ENCODE peak calls at places on chromosomes 16 and 17, in ten cellular contexts. I is cardiac muscle cell, M is cardiac fibroblast, Q is lower leg skin, J is chondrocyte, F is natural killer cell, K is AG04450, U is Calu3, H is fibroblast of the aortic adventitia, N is body of pancreas. G is an unnamed sample.

GRCh38 chr16:71626018-71626857 is at the start of gene MARVELD3:
- DNase-seq in U (peak; percentile 99), I (no peak), J (no peak), H (no peak), F (no peak), M (no peak), K (no peak), Q (peak; percentile 94), N (peak; percentile 94), G (no peak)

GRCh38 chr17:62627219-62627903 is at the start of gene MRC2:
- DNase-seq in F (no peak), N (peak; percentile 36), M (peak; percentile 85), J (no peak), I (peak; percentile 87), H (peak; percentile 76), K (peak; percentile 30), Q (peak; percentile 92), U (peak; percentile 19), G (peak; percentile 48)

GRCh38 chr16:30006659-30007377 is 4.0 kb downstream of the DOC2A start:
- DNase-seq in M (no peak), H (no peak), Q (no peak), I (no peak), F (no peak), U (no peak), K (no peak), J (peak; percentile 93), N (no peak), G (no peak)

GRCh38 chr17:7445011-7445927 is at the start of gene CHRNB1:
- DNase-seq in J (no peak), K (no peak), M (peak; percentile 43), U (no peak), F (no peak), I (peak; percentile 46), Q (peak; percentile 93), N (peak; percentile 88), H (no peak), G (peak; percentile 67)

GRCh38 chr17:79808763-79809529 is 12.1 kb upstream of the CBX8 start:
- DNase-seq in Q (no peak), M (peak; percentile 60), U (peak; percentile 65), J (no peak), K (no peak), H (no peak), N (peak; percentile 71), F (no peak), I (peak; percentile 60), G (no peak)

GRCh38 chr17:38667099-38667786 is 7.5 kb downstream of the EPOP start:
- DNase-seq in Q (peak; percentile 89), U (peak; percentile 96), I (peak; percentile 83), H (peak; percentile 75), F (peak; percentile 50), K (peak; percentile 42), M (peak; percentile 82), J (no peak), N (peak; percentile 74), G (no peak)

GRCh38 chr17:31175237-31175636 is 80.5 kb downstream of the NF1 start:
- DNase-seq in H (no peak), F (no peak), K (no peak), Q (no peak), M (no peak), U (no peak), I (no peak), J (no peak), N (no peak), G (no peak)

GRCh38 chr16:70804153-70804728 is 3.3 kb upstream of the VAC14 start:
- DNase-seq in I (peak; percentile 89), M (peak; percentile 80), F (no peak), H (peak; percentile 86), J (no peak), N (no peak), Q (no peak), U (no peak), K (peak; percentile 81), G (no peak)

GRCh38 chr16:1481906-1482835 is 6.6 kb downstream of the PTX4 start:
- DNase-seq in F (no peak), H (peak; percentile 21), J (peak; percentile 75), N (no peak), I (no peak), M (no peak), Q (no peak), K (no peak), U (peak; percentile 26), G (no peak)

GRCh38 chr16:67396159-67396774 is 3.0 kb upstream of the TPPP3 start:
- DNase-seq in I (peak; percentile 64), K (no peak), M (peak; percentile 68), Q (peak; percentile 94), F (no peak), J (no peak), H (peak; percentile 50), N (peak; percentile 97), U (peak; percentile 92), G (no peak)

GRCh38 chr16:11492808-11493530 is 93.8 kb downstream of the LITAF start:
- DNase-seq in M (no peak), J (no peak), K (no peak), I (no peak), U (no peak), F (no peak), N (no peak), Q (no peak), H (no peak), G (no peak)

GRCh38 chr17:13735444-13735843 is 133.7 kb upstream of the HS3ST3A1 start:
- DNase-seq in M (no peak), Q (no peak), U (no peak), F (no peak), I (peak; percentile 30), H (no peak), K (no peak), N (no peak), J (no peak), G (no peak)
- TF ChIP-seq CTCF in M (no peak), Q (no peak), U (no peak), F (no peak), I (no peak), H (no peak), K (no peak), N (no peak), J (no peak), G (no peak)

GRCh38 chr17:50596191-50597037 is 35.9 kb downstream of the CACNA1G start:
- DNase-seq in Q (no peak), K (no peak), I (no peak), N (no peak), U (peak; percentile 67), H (no peak), F (no peak), J (no peak), M (no peak), G (no peak)
- TF ChIP-seq CTCF in Q (no peak), K (peak; percentile 35), I (peak; percentile 30), N (no peak), U (peak; percentile 63), H (peak; percentile 17), F (no peak), J (peak; percentile 52), M (peak; percentile 18), G (no peak)

GRCh38 chr17:80982426-80982974 is 9.1 kb upstream of the CHMP6 start:
- DNase-seq in J (no peak), U (no peak), Q (no peak), M (no peak), H (no peak), N (no peak), I (no peak), F (no peak), K (no peak), G (no peak)

GRCh38 chr17:80983545-80983944 is 8.1 kb upstream of the CHMP6 start:
- DNase-seq in N (no peak), I (no peak), K (no peak), M (no peak), U (no peak), F (no peak), H (no peak), Q (no peak), J (no peak), G (no peak)

GRCh38 chr17:80986816-80987480 is 4.7 kb upstream of the CHMP6 start:
- DNase-seq in M (no peak), U (no peak), I (no peak), H (no peak), J (no peak), K (no peak), N (no peak), F (no peak), Q (no peak), G (no peak)

GRCh38 chr17:80986046-80986445 is 5.6 kb upstream of the CHMP6 start:
- DNase-seq in Q (no peak), I (no peak), M (no peak), J (no peak), K (no peak), N (no peak), H (no peak), F (no peak), U (no peak), G (no peak)

GRCh38 chr17:80984749-80985148 is 6.9 kb upstream of the CHMP6 start:
- DNase-seq in Q (no peak), H (peak; percentile 93), J (no peak), N (no peak), I (peak; percentile 94), M (peak; percentile 95), F (no peak), K (peak; percentile 90), U (no peak), G (no peak)
- TF ChIP-seq CTCF in Q (no peak), H (peak; percentile 48), J (peak; percentile 67), N (no peak), I (peak; percentile 51), M (peak; percentile 42), F (no peak), K (peak; percentile 52), U (no peak), G (no peak)

GRCh38 chr17:42519546-42520444 is 16.2 kb upstream of the NAGLU start:
- DNase-seq in J (peak; percentile 93), M (peak; percentile 99), Q (peak; percentile 97), I (peak; percentile 99), H (peak; percentile 99), F (no peak), N (peak; percentile 81), U (peak; percentile 91), K (peak; percentile 99), G (peak; percentile 84)

GRCh38 chr17:42518755-42519545 is 17.1 kb upstream of the NAGLU start:
- DNase-seq in H (peak; percentile 86), Q (no peak), U (peak; percentile 93), J (peak; percentile 46), N (peak; percentile 25), M (peak; percentile 85), K (no peak), F (no peak), I (peak; percentile 77), G (no peak)

GRCh38 chr17:42521036-42521435 is 15.0 kb upstream of the NAGLU start:
- DNase-seq in J (peak; percentile 54), N (no peak), H (no peak), F (no peak), Q (no peak), U (no peak), I (no peak), K (no peak), M (no peak), G (no peak)

GRCh38 chr17:42521666-42522262 is 14.3 kb upstream of the NAGLU start:
- DNase-seq in K (no peak), J (peak; percentile 79), U (no peak), Q (no peak), H (peak; percentile 69), N (no peak), I (peak; percentile 62), F (no peak), M (peak; percentile 59), G (no peak)

DNA sequence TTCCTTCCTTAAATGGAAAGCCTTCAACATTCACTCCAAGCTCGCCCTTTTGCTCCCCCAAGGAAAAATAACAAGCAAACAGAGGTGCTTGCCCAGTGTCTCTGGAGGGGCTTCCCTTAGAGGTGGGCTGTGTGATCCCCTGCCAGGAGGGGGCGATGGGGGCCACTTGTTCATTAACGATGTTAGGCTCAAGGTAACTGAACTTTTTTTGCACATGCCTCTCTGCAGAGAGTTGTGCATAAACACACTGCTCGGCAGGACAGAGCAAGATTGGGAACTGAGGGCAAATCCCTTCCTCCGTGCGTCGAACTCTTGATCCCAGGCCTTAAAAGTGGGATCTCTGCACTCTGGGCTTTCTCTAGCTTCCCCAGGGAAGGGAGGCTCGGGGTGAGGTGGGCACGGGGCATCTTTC is 15.5 kb upstream of the NAGLU start:
- DNase-seq in F (no peak), M (no peak), U (peak; percentile 57), J (peak; percentile 66), H (no peak), Q (no peak), K (no peak), I (no peak), N (no peak), G (no peak)
- TF ChIP-seq CTCF in F (no peak), M (peak; percentile 25), U (peak; percentile 74), J (peak; percentile 70), H (peak; percentile 6), Q (no peak), K (peak; percentile 35), I (peak; percentile 29), N (no peak), G (no peak)